ENCODE peak calls at places on chromosomes 11 and 22, in ten cellular contexts. M is tibial artery; G is NCI-H2227 treated with DMSO at 0.1 percent for 48 hours; Q is activated CD4-positive, CD25-positive, alpha-beta regulatory T cell treated with anti-CD3 and anti-CD28 coated beads, Interleukin-2, amount 50 U/mL, for 16 hours; Z is brain microvascular endothelial cell; P is HCEC 1CT; B is posterior cingulate gyrus; H is activated naive CD8-positive, alpha-beta T cell treated with anti-CD3 and anti-CD28 coated beads, Interleukin-2, amount 50 U/mL, for 24 hours; N is colonic mucosa; A is GM10248. E is an unnamed sample.

GRCh38 chr11:75541301-75541929 is 15.7 kb upstream of the GDPD5 start:
- DNase-seq in M (no peak), G (no peak), Q (no peak), Z (no peak), P (no peak), B (no peak), H (no peak), N (no peak), A (no peak), E (no peak)

GRCh38 chr11:78202733-78203167 is 14.0 kb downstream of the USP35 start:
- DNase-seq in M (no peak), G (no peak), Q (no peak), Z (no peak), P (no peak), B (no peak), H (peak), N (no peak), A (no peak), E (no peak)

GRCh38 chr11:12042215-12042676 is 33.8 kb upstream of the DKK3 start:
- DNase-seq in M (no peak), G (no peak), Q (no peak), Z (peak), P (peak), B (no peak), H (no peak), N (no peak), A (no peak), E (no peak)

GRCh38 chr11:36600155-36600554 is 2.1 kb upstream of the RAG2 start:
- DNase-seq in M (no peak), G (no peak), Q (no peak), Z (no peak), P (no peak), B (no peak), H (no peak), N (no peak), A (no peak), E (no peak)

GRCh38 chr11:94511932-94512781 is at the start of gene C11orf97:
- DNase-seq in M (peak), G (peak), Q (no peak), Z (peak), P (no peak), B (peak), H (peak), N (peak), A (peak), E (peak)

GRCh38 chr22:17131686-17132085 is 10.5 kb upstream of the TMEM121B start:
- DNase-seq in M (no peak), G (peak), Q (no peak), Z (no peak), P (no peak), B (peak), H (no peak), N (no peak), A (no peak), E (no peak)

GRCh38 chr11:127470485-127470884 is 469.9 kb upstream of the KIRREL3 start:
- DNase-seq in M (no peak), G (no peak), Q (no peak), Z (no peak), P (no peak), B (no peak), H (peak), N (no peak), A (no peak), E (no peak)

GRCh38 chr11:288328-289144 is at the start of gene PGGHG:
- DNase-seq in M (peak), G (no peak), Q (no peak), Z (no peak), P (peak), B (no peak), H (peak), N (peak), A (peak), E (peak)

GRCh38 chr11:23540101-23540561 is 679.9 kb upstream of the CCDC179 start:
- DNase-seq in M (no peak), G (peak), Q (no peak), Z (peak), P (peak), B (no peak), H (no peak), N (peak), A (peak), E (peak)

GRCh38 chr11:30992513-30992849 is 377.1 kb downstream of the DCDC1 start:
- DNase-seq in M (no peak), G (peak), Q (no peak), Z (no peak), P (no peak), B (no peak), H (no peak), N (no peak), A (no peak), E (no peak)

GRCh38 chr22:17348464-17349103 is 20.7 kb upstream of the CECR2 start:
- DNase-seq in M (no peak), G (no peak), Q (no peak), Z (no peak), P (no peak), B (no peak), H (no peak), N (no peak), A (no peak), E (no peak)